ENCODE peak calls at places on chromosomes 1 and 21, in eight cellular contexts. V is H9, K is mesendoderm, A is K562, J is Karpas-422, B is GM23248, E is trophoblast cell, U is fibroblast of lung. W is an unnamed sample.

GRCh38 chr1:155078496-155079209 is at the start of gene EFNA3:
- DNase-seq in V (peak; percentile 74), K (no peak), A (peak; percentile 97), J (peak; percentile 82), B (peak; percentile 80), E (peak; percentile 57), U (peak; percentile 50), W (no peak)

GRCh38 chr1:158310623-158311022 is 20.7 kb downstream of the CD1B start:
- DNase-seq in V (no peak), K (no peak), A (no peak), J (peak; percentile 56), B (no peak), E (no peak), U (no peak), W (no peak)

GRCh38 chr1:216246577-216246976 is 176.7 kb downstream of the USH2A start:
- DNase-seq in V (no peak), K (peak; percentile 55), A (no peak), J (no peak), B (no peak), E (no peak), U (no peak), W (no peak)

GRCh38 chr1:76202670-76203069 is 128.1 kb downstream of the ST6GALNAC3 start:
- DNase-seq in V (no peak), K (no peak), A (no peak), J (peak; percentile 71), B (no peak), E (no peak), U (no peak), W (no peak)

GRCh38 chr1:28322209-28322608 is 6.6 kb upstream of the MED18 start:
- DNase-seq in V (no peak), K (no peak), A (no peak), J (peak; percentile 42), B (no peak), E (no peak), U (no peak), W (no peak)

GRCh38 chr1:109188200-109188599 is 25.5 kb upstream of the SARS1 start:
- DNase-seq in V (no peak), K (no peak), A (no peak), J (no peak), B (no peak), E (no peak), U (no peak), W (no peak)

GRCh38 chr1:12249181-12249580 is 19.4 kb downstream of the VPS13D start:
- DNase-seq in V (no peak), K (peak; percentile 59), A (no peak), J (no peak), B (peak; percentile 71), E (no peak), U (peak; percentile 51), W (no peak)

GRCh38 chr1:24189528-24189927 is 2.4 kb upstream of the IFNLR1 start:
- DNase-seq in V (no peak), K (no peak), A (no peak), J (peak; percentile 80), B (no peak), E (no peak), U (no peak), W (no peak)

GRCh38 chr1:4180066-4180735 is 280.1 kb upstream of the C1orf174 start:
- DNase-seq in V (no peak), K (peak; percentile 17), A (no peak), J (no peak), B (no peak), E (no peak), U (no peak), W (no peak)

GRCh38 chr1:15757016-15757543 is 1.5 kb upstream of the FBLIM1 start:
- DNase-seq in V (no peak), K (no peak), A (no peak), J (no peak), B (no peak), E (no peak), U (no peak), W (no peak)

GRCh38 chr1:163650624-163651023 is 328.9 kb downstream of the NUF2 start:
- DNase-seq in V (no peak), K (peak; percentile 60), A (no peak), J (no peak), B (no peak), E (no peak), U (no peak), W (no peak)

GRCh38 chr1:168064216-168064615 is 72.5 kb downstream of the GPR161 start:
- DNase-seq in V (no peak), K (no peak), A (no peak), J (no peak), B (no peak), E (no peak), U (no peak), W (no peak)

GRCh38 chr1:158189637-158190036 is 8.9 kb downstream of the CD1D start:
- DNase-seq in V (no peak), K (no peak), A (no peak), J (no peak), B (no peak), E (no peak), U (no peak), W (no peak)

GRCh38 chr1:34113887-34114286 is 51.1 kb downstream of the CSMD2 start:
- DNase-seq in V (peak; percentile 61), K (peak; percentile 89), A (no peak), J (peak; percentile 71), B (peak; percentile 41), E (peak; percentile 79), U (no peak), W (no peak)

DNA sequence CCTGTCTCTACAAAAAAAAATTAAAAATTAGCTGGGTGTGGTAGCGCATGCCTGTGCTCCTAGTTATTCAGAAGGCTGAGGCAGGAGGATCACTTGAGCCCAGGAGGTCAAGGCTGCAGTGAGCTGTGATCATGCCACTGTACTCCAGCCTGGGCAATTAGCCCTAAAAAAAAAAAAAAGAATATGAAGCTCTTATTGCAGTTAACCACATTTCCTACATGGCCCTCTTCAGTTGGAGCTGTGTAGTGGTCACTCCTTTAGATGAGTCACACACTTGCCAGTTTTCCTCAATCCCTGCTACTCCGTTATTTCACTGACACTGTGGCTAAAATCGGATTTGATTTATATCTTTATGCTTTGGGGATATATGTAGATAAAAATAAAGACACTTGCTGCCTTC is 11.8 kb downstream of the NFYC start:
- DNase-seq in V (no peak), K (no peak), A (peak; percentile 34), J (no peak), B (peak; percentile 63), E (no peak), U (peak; percentile 96), W (no peak)
- H3K79me2 ChIP-seq in V (peaks cover 16% of the 10 kb centered on the region), K (peaks cover 42% of the 10 kb centered on the region), A (peaks cover 87% of the 10 kb centered on the region), J (peaks cover 96% of the 10 kb centered on the region), B (peaks cover 100% of the 10 kb centered on the region), E (no peaks in the 10 kb centered on the region), U (peaks cover 41% of the 10 kb centered on the region), W (peaks cover 74% of the 10 kb centered on the region)

GRCh38 chr1:50970508-50970885 is 452 bp downstream of the CDKN2C start:
- DNase-seq in V (no peak), K (no peak), A (no peak), J (no peak), B (peak; percentile 41), E (peak; percentile 2), U (no peak), W (no peak)

GRCh38 chr1:50968884-50969610 is 998 bp upstream of the CDKN2C start:
- DNase-seq in V (peak; percentile 47), K (peak; percentile 40), A (peak; percentile 71), J (peak; percentile 70), B (peak; percentile 73), E (peak; percentile 24), U (peak; percentile 45), W (no peak)

GRCh38 chr1:50970927-50971582 is 1.0 kb downstream of the CDKN2C start:
- DNase-seq in V (no peak), K (no peak), A (no peak), J (no peak), B (peak; percentile 46), E (no peak), U (no peak), W (no peak)

GRCh38 chr1:50968021-50968883 is 1.8 kb upstream of the CDKN2C start:
- DNase-seq in V (peak; percentile 86), K (peak; percentile 89), A (peak; percentile 96), J (peak; percentile 94), B (peak; percentile 98), E (peak; percentile 88), U (peak; percentile 92), W (no peak)

GRCh38 chr1:50969611-50970507 is at the start of gene CDKN2C:
- DNase-seq in V (peak; percentile 55), K (peak; percentile 68), A (peak; percentile 76), J (peak; percentile 84), B (peak; percentile 92), E (peak; percentile 67), U (peak; percentile 90), W (peak; percentile 48)
- H3K9ac ChIP-seq in V (no peak within 1 kb of the TSS), K (peak within 1 kb of the TSS; percentile 66), A (peak within 1 kb of the TSS; percentile 95), J (peak within 1 kb of the TSS; percentile 97), B (peak within 1 kb of the TSS; percentile 93), E (peak within 1 kb of the TSS; percentile 1), U (peak within 1 kb of the TSS; percentile 83), W (peak within 1 kb of the TSS; percentile 77)

GRCh38 chr1:67485046-67485811 is 55.0 kb upstream of the SERBP1 start:
- DNase-seq in V (no peak), K (no peak), A (no peak), J (no peak), B (peak; percentile 15), E (peak; percentile 35), U (peak; percentile 36), W (no peak)
- H3K79me2 ChIP-seq in V (no peaks in the 10 kb centered on the region), K (no peaks in the 10 kb centered on the region), A (no peaks in the 10 kb centered on the region), J (no peaks in the 10 kb centered on the region), B (no peaks in the 10 kb centered on the region), E (no peaks in the 10 kb centered on the region), U (no peaks in the 10 kb centered on the region), W (no peaks in the 10 kb centered on the region)

GRCh38 chr1:200051620-200052019 is 24.1 kb downstream of the NR5A2 start:
- DNase-seq in V (no peak), K (no peak), A (no peak), J (no peak), B (no peak), E (no peak), U (no peak), W (no peak)
- H3K9ac ChIP-seq in V (no peak overlapping the region), K (no peak overlapping the region), A (no peak overlapping the region), J (no peak overlapping the region), B (no peak overlapping the region), E (no peak overlapping the region), U (no peak overlapping the region), W (no peak overlapping the region)

GRCh38 chr21:42980959-42981523 is 6.7 kb downstream of the PKNOX1 start:
- DNase-seq in V (no peak), K (no peak), A (no peak), J (no peak), B (no peak), E (no peak), U (no peak), W (no peak)
- H3K79me2 ChIP-seq in V (peaks cover 15% of the 10 kb centered on the region), K (peaks cover 44% of the 10 kb centered on the region), A (peaks cover 48% of the 10 kb centered on the region), J (peaks cover 37% of the 10 kb centered on the region), B (peaks cover 100% of the 10 kb centered on the region), E (peaks cover 6% of the 10 kb centered on the region), U (peaks cover 68% of the 10 kb centered on the region), W (peaks cover 73% of the 10 kb centered on the region)

GRCh38 chr1:26351591-26352337 is 2.2 kb downstream of the CRYBG2 start:
- DNase-seq in V (peak; percentile 29), K (peak; percentile 90), A (no peak), J (no peak), B (peak; percentile 69), E (peak; percentile 97), U (peak; percentile 71), W (peak; percentile 76)
- H3K9ac ChIP-seq in V (no peak overlapping the region), K (peak overlapping the region; percentile 27), A (peak overlapping the region; percentile 29), J (no peak overlapping the region), B (no peak overlapping the region), E (peak overlapping the region; percentile 32), U (no peak overlapping the region), W (peak overlapping the region; percentile 85)

W was measured in keratinocyte.